ENCODE peak calls at places on chromosomes 5 and 9, in six cellular contexts. G is OCI-LY7, U is PC-9, H is lung, R is foreskin fibroblast, L is PC-3. Q is an unnamed sample.

GRCh38 chr5:136814621-136815378 is 449.5 kb upstream of the TRPC7 start:
- DNase-seq in U (no peak), L (no peak), R (peak; percentile 73), G (no peak), H (no peak), Q (no peak)

GRCh38 chr5:60514152-60514551 is 185.8 kb downstream of the DEPDC1B start:
- DNase-seq in U (no peak), R (no peak), H (no peak), L (no peak), G (no peak), Q (no peak)

GRCh38 chr9:35675732-35676392 is 2.1 kb downstream of the CA9 start:
- DNase-seq in U (no peak), R (peak; percentile 30), G (no peak), H (no peak), L (no peak), Q (peak; percentile 87)

GRCh38 chr5:172414618-172415599 is 39.4 kb downstream of the SH3PXD2B start:
- DNase-seq in H (no peak), G (no peak), U (no peak), R (peak; percentile 80), L (peak; percentile 58), Q (no peak)

GRCh38 chr5:91469517-91470165 is 86.5 kb upstream of the ARRDC3 start:
- DNase-seq in H (no peak), U (peak; percentile 47), G (no peak), R (peak; percentile 32), L (peak; percentile 65), Q (no peak)

GRCh38 chr9:107627771-107628170 is 138.2 kb upstream of the KLF4 start:
- DNase-seq in L (no peak), G (no peak), R (no peak), U (no peak), H (no peak), Q (no peak)

GRCh38 chr5:147169846-147170245 is 65.0 kb upstream of the STK32A start:
- DNase-seq in R (no peak), L (no peak), U (no peak), H (no peak), G (peak; percentile 5), Q (no peak)

GRCh38 chr9:134623408-134624066 is 18.1 kb upstream of the COL5A1 start:
- DNase-seq in L (no peak), G (no peak), R (no peak), U (no peak), H (no peak), Q (no peak)

GRCh38 chr5:79621056-79621455 is 8.8 kb downstream of the TENT2 start:
- DNase-seq in L (peak; percentile 73), R (peak; percentile 65), G (no peak), H (no peak), U (peak; percentile 51), Q (no peak)

GRCh38 chr5:122726990-122727616 is 47.8 kb upstream of the SNX2 start:
- DNase-seq in L (peak; percentile 90), R (peak; percentile 82), G (no peak), U (peak; percentile 76), H (no peak), Q (no peak)

GRCh38 chr5:158770506-158770905 is 329.2 kb downstream of the EBF1 start:
- DNase-seq in G (peak; percentile 65), H (no peak), U (no peak), L (peak; percentile 23), R (no peak), Q (no peak)

GRCh38 chr5:38556599-38557308 is at the start of gene LIFR:
- DNase-seq in H (peak; percentile 79), R (peak; percentile 93), G (no peak), U (peak; percentile 53), L (peak; percentile 86), Q (peak; percentile 82)

GRCh38 chr9:106874657-106875056 is 11.7 kb downstream of the ZNF462 start:
- DNase-seq in U (no peak), H (no peak), G (no peak), R (peak; percentile 48), L (no peak), Q (no peak)

GRCh38 chr5:97418472-97418871 is 235.4 kb upstream of the RIOK2 start:
- DNase-seq in H (no peak), L (no peak), U (no peak), G (no peak), R (no peak), Q (no peak)

GRCh38 chr5:154095819-154096380 is 57.1 kb downstream of the MFAP3 start:
- DNase-seq in R (no peak), H (no peak), U (no peak), L (no peak), G (no peak), Q (no peak)

DNA sequence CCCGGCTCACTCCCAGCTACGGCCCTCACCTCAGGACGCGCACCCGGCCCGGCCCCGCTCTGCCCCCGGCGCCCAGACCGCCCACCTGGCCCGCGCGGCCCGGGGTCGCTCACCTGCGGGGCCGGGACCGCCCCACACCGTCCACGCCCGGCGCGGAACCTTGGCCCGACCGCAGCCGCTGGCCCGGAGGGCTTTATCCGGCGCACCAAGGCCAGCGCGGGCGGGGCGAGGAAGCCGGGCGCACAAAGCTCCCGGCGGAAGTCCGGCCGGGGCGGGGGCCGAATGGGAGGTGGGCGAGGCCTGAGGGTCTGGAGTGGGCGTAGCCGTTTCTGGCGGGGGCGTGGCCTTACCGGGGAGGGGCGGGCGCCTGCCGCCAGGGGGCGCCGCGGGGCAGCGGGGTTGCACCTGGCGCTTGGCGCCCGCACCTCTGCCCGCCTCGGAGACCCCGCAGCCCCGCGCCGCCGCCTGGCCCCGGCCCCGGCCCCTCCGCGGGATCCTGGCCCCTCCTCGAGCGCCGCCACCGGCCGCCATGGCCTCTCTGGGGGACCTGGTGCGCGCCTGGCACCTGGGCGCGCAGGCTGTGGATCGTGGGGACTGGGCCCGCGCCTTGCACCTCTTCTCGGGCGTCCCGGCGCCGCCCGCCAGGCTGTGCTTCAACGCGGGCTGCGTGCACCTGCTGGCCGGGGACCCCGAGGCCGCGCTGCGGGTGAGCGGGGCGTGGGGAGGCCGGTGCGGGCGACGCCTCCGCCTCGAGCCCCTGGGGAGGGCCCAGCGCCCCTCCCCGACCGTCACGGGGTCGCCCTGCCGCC is at the start of the genes EXD3 and NOXA1:
- DNase-seq in R (peak; percentile 97), L (peak; percentile 91), U (peak; percentile 72), G (peak; percentile 96), H (peak; percentile 94), Q (peak; percentile 94)
- TF ChIP-seq CTCF in R (peak; percentile 35), L (peak; percentile 42), U (peak; percentile 63), G (peak; percentile 66), H (peak; percentile 58), Q (peak; percentile 71)

DNA sequence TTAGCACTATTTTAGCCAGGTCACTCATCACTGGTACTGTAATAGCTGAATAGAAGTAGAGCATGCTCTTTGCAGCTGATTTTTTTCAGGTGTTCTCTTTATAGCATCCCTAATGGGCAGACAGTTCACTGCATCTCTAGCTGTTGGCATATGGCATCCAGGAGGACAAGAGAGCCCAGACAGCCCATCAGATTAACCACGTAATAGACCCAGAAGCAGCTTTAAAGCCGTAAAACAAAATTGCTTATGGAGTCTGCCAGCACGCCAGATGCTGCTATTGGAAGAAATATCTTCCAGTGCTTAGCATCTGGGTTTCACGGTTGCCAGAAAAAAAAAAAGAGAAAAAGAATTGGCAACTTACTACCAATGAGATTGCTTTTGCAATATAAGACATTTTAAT is 869.4 kb upstream of the NUDT12 start:
- DNase-seq in H (no peak), R (peak; percentile 0), U (no peak), G (no peak), L (no peak), Q (no peak)
- TF ChIP-seq CTCF in H (no peak), R (no peak), U (no peak), G (no peak), L (no peak), Q (no peak)

GRCh38 chr9:91655664-91656063 is 232.0 kb upstream of the NFIL3 start:
- DNase-seq in U (no peak), L (no peak), H (no peak), G (no peak), R (no peak), Q (no peak)

GRCh38 chr9:91660295-91660589 is 236.6 kb upstream of the NFIL3 start:
- DNase-seq in H (no peak), G (no peak), L (no peak), U (no peak), R (no peak), Q (no peak)

GRCh38 chr9:91657501-91657900 is 233.9 kb upstream of the NFIL3 start:
- DNase-seq in R (no peak), L (no peak), G (no peak), U (no peak), H (no peak), Q (no peak)

GRCh38 chr9:91658513-91659105 is 235.0 kb upstream of the NFIL3 start:
- DNase-seq in U (no peak), R (no peak), H (no peak), G (no peak), L (no peak), Q (no peak)

DNA sequence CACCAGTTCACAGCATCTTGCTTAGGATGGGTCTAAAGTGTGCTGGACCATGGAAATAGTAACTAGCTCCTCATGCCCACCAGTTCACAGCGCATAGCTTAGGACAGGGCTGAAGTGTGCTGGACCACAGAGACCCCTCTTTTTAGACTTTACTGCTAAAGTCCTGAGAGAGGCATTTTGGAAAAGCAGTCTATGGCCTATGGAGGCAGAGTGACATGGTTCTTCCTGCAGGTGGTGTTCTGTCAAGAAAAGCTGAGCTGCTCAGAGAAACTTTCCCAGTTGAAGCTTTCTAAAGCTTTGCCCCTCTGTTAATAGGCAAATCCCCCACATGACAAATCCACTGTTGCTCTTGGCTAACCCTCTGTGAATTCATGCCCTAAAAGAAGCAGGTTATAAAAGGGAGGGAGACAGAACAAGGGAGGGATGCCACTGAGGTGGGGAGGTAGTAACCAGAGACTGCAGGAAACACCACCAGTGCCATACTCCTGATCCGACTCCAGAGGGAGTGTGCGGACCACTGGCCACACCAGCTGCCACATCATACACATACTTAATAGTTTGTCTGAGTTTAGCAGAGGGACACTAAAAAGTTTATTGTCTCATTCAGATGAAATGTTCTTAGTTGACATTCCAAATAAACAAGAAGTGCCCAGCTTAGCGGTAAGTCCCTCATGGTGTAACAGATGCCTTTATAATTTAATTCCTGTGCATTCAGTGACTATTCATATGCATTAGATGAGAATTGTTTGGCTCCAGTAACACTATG is 236.1 kb upstream of the NFIL3 start:
- DNase-seq in R (peak; percentile 55), H (no peak), G (no peak), U (no peak), L (peak; percentile 23), Q (no peak)
- TF ChIP-seq CTCF in R (peak; percentile 74), H (peak; percentile 5), G (peak; percentile 53), U (peak; percentile 30), L (peak; percentile 58), Q (peak; percentile 59)

GRCh38 chr5:73422164-73422563 is 26.4 kb downstream of the FOXD1 start:
- DNase-seq in R (no peak), H (no peak), U (no peak), L (no peak), G (no peak), Q (no peak)
- TF ChIP-seq CTCF in R (no peak), H (no peak), U (no peak), L (peak; percentile 28), G (peak; percentile 39), Q (no peak)